ENCODE peak calls at places on chromosome 1, in ten cellular contexts. One of them, this sample, is unnamed.

GRCh38 chr1:235342471-235342870 is 14.1 kb downstream of the GGPS1 start:
- DNase-seq in body of pancreas: no peak
- DNase-seq in Panc1: no peak
- DNase-seq in colonic mucosa: no peak
- DNase-seq in cardiac muscle cell: no peak
- DNase-seq in transverse colon: no peak
- DNase-seq in breast epithelium: no peak
- DNase-seq in fibroblast of lung: no peak
- DNase-seq in heart left ventricle: no peak
- DNase-seq in GM23248: no peak
- DNase-seq in this sample: no peak

GRCh38 chr1:157438236-157439012 is 113.9 kb downstream of the FCRL5 start:
- DNase-seq in transverse colon: no peak
- DNase-seq in heart left ventricle: no peak
- DNase-seq in fibroblast of lung: no peak
- DNase-seq in colonic mucosa: no peak
- DNase-seq in Panc1: no peak
- DNase-seq in cardiac muscle cell: no peak
- DNase-seq in GM23248: peak
- DNase-seq in body of pancreas: no peak
- DNase-seq in breast epithelium: no peak
- DNase-seq in this sample: no peak

GRCh38 chr1:234579967-234580366 is 30.0 kb downstream of the IRF2BP2 start:
- DNase-seq in body of pancreas: no peak
- DNase-seq in fibroblast of lung: no peak
- DNase-seq in GM23248: peak
- DNase-seq in colonic mucosa: no peak
- DNase-seq in Panc1: no peak
- DNase-seq in heart left ventricle: no peak
- DNase-seq in breast epithelium: no peak
- DNase-seq in transverse colon: no peak
- DNase-seq in cardiac muscle cell: no peak
- DNase-seq in this sample: no peak

GRCh38 chr1:109438798-109439297 is 12.6 kb upstream of the PSMA5 start:
- DNase-seq in transverse colon: no peak
- DNase-seq in body of pancreas: peak
- DNase-seq in breast epithelium: no peak
- DNase-seq in cardiac muscle cell: peak
- DNase-seq in heart left ventricle: no peak
- DNase-seq in fibroblast of lung: peak
- DNase-seq in GM23248: peak
- DNase-seq in colonic mucosa: no peak
- DNase-seq in Panc1: peak
- DNase-seq in this sample: no peak

GRCh38 chr1:17875171-17875881 is 120.2 kb downstream of the ACTL8 start:
- DNase-seq in GM23248: peak
- DNase-seq in cardiac muscle cell: no peak
- DNase-seq in transverse colon: no peak
- DNase-seq in fibroblast of lung: peak
- DNase-seq in breast epithelium: no peak
- DNase-seq in body of pancreas: no peak
- DNase-seq in heart left ventricle: no peak
- DNase-seq in colonic mucosa: no peak
- DNase-seq in Panc1: no peak
- DNase-seq in this sample: no peak

GRCh38 chr1:15188678-15189077 is 35.1 kb downstream of the TMEM51 start:
- DNase-seq in colonic mucosa: no peak
- DNase-seq in GM23248: peak
- DNase-seq in fibroblast of lung: no peak
- DNase-seq in breast epithelium: no peak
- DNase-seq in cardiac muscle cell: no peak
- DNase-seq in transverse colon: no peak
- DNase-seq in body of pancreas: no peak
- DNase-seq in heart left ventricle: no peak
- DNase-seq in Panc1: no peak
- DNase-seq in this sample: no peak

GRCh38 chr1:108881369-108881768 is 4.6 kb downstream of the GPSM2 start:
- DNase-seq in breast epithelium: no peak
- DNase-seq in Panc1: no peak
- DNase-seq in fibroblast of lung: peak
- DNase-seq in transverse colon: no peak
- DNase-seq in colonic mucosa: no peak
- DNase-seq in GM23248: peak
- DNase-seq in heart left ventricle: no peak
- DNase-seq in body of pancreas: no peak
- DNase-seq in cardiac muscle cell: no peak
- DNase-seq in this sample: peak

GRCh38 chr1:155320661-155321576 is at the start of gene RUSC1:
- DNase-seq in heart left ventricle: peak
- DNase-seq in fibroblast of lung: peak
- DNase-seq in cardiac muscle cell: peak
- DNase-seq in breast epithelium: peak
- DNase-seq in Panc1: no peak
- DNase-seq in transverse colon: peak
- DNase-seq in colonic mucosa: peak
- DNase-seq in GM23248: peak
- DNase-seq in body of pancreas: peak
- DNase-seq in this sample: no peak

GRCh38 chr1:229167356-229167755 is 103.6 kb upstream of the RAB4A start:
- DNase-seq in transverse colon: no peak
- DNase-seq in GM23248: no peak
- DNase-seq in breast epithelium: no peak
- DNase-seq in body of pancreas: no peak
- DNase-seq in colonic mucosa: no peak
- DNase-seq in Panc1: no peak
- DNase-seq in fibroblast of lung: no peak
- DNase-seq in heart left ventricle: no peak
- DNase-seq in cardiac muscle cell: no peak
- DNase-seq in this sample: no peak

GRCh38 chr1:165143437-165144065 is 213.0 kb downstream of the LMX1A start:
- DNase-seq in fibroblast of lung: no peak
- DNase-seq in heart left ventricle: no peak
- DNase-seq in body of pancreas: peak
- DNase-seq in transverse colon: peak
- DNase-seq in colonic mucosa: peak
- DNase-seq in breast epithelium: no peak
- DNase-seq in cardiac muscle cell: peak
- DNase-seq in Panc1: peak
- DNase-seq in GM23248: peak
- DNase-seq in this sample: no peak

DNA sequence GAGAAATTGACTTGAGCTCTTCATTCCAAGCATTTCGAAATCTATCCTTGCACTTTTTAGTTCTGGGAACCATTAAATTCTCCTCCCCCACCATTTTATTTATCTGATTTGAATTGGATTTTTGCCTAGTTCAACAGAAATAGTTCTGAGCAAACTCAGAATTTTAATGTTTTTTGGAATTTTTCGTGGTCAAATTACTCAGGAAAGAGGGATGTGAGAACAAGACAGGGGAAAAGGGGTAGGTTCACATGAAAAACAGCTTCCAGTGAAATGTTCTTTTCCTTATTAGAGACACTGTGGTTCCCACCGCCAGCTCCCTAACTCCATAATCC is 5.7 kb upstream of the ZNF697 start:
- DNase-seq in body of pancreas: no peak
- DNase-seq in GM23248: peak
- DNase-seq in cardiac muscle cell: no peak
- DNase-seq in colonic mucosa: no peak
- DNase-seq in heart left ventricle: no peak
- DNase-seq in breast epithelium: no peak
- DNase-seq in Panc1: no peak
- DNase-seq in transverse colon: no peak
- DNase-seq in fibroblast of lung: peak
- DNase-seq in this sample: no peak
- H3K27ac ChIP-seq in body of pancreas: no peak
- H3K27ac ChIP-seq in GM23248: peak
- H3K27ac ChIP-seq in cardiac muscle cell: no peak
- H3K27ac ChIP-seq in colonic mucosa: no peak
- H3K27ac ChIP-seq in heart left ventricle: peak
- H3K27ac ChIP-seq in breast epithelium: no peak
- H3K27ac ChIP-seq in Panc1: no peak
- H3K27ac ChIP-seq in transverse colon: no peak
- H3K27ac ChIP-seq in fibroblast of lung: peak
- H3K27ac ChIP-seq in this sample: no peak

DNA sequence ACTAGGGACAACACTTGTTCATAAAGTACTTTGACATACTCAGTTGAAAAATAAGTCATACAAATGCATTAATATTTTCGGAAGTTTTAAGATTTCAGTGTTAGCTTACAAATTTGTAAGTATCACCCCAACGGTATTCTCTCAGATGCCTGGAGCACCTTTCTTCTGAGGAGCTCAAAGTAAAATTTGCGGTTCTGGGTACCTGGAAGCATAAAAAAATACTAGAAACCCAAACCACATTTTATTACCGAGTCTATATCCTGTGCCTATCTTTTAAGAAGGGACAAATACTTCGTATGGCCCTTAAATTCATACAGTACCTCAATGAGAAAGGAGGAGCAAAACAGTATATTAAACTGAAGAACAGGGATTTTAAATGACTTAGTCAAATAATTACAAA is 10.2 kb downstream of the SRSF4 start:
- DNase-seq in GM23248: no peak
- DNase-seq in cardiac muscle cell: no peak
- DNase-seq in breast epithelium: no peak
- DNase-seq in body of pancreas: no peak
- DNase-seq in fibroblast of lung: no peak
- DNase-seq in heart left ventricle: no peak
- DNase-seq in transverse colon: no peak
- DNase-seq in Panc1: no peak
- DNase-seq in colonic mucosa: no peak
- DNase-seq in this sample: no peak
- H3K27ac ChIP-seq in GM23248: peak
- H3K27ac ChIP-seq in cardiac muscle cell: peak
- H3K27ac ChIP-seq in breast epithelium: no peak
- H3K27ac ChIP-seq in body of pancreas: no peak
- H3K27ac ChIP-seq in fibroblast of lung: no peak
- H3K27ac ChIP-seq in heart left ventricle: no peak
- H3K27ac ChIP-seq in transverse colon: no peak
- H3K27ac ChIP-seq in Panc1: no peak
- H3K27ac ChIP-seq in colonic mucosa: no peak
- H3K27ac ChIP-seq in this sample: no peak

DNA sequence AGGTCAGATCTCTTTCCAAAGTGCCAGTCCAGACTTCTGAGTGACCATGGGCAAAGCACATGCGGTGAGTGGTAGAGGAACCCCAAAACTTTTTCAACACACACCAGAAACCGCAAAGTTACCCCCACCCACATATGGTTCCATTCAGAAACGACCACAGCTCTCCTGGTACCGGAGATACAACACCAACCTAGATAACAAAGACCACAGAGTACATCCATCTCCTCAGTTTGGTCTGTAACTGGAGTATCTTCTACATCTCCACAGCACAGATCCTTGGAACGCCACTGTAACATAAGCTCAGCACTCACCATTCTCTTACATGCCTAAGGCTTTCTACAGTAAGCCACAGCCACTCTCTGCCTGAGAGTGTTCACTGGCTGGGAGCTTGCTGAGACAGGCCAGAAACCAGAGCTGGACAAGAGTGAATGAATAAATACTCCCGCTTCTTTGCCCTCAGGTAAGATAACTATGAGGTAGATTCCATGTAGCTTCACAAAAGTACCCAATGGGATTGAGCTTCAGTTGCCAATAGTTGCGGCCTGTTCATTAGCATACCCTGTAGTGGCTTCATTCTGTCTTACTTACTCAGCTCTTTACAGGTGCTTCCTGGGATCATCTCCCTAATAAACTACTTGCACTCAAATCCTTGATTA is 81.8 kb downstream of the SMYD3 start:
- DNase-seq in transverse colon: no peak
- DNase-seq in colonic mucosa: no peak
- DNase-seq in heart left ventricle: no peak
- DNase-seq in fibroblast of lung: no peak
- DNase-seq in Panc1: no peak
- DNase-seq in cardiac muscle cell: peak
- DNase-seq in breast epithelium: no peak
- DNase-seq in GM23248: no peak
- DNase-seq in body of pancreas: no peak
- DNase-seq in this sample: peak
- H3K27ac ChIP-seq in transverse colon: no peak
- H3K27ac ChIP-seq in colonic mucosa: no peak
- H3K27ac ChIP-seq in heart left ventricle: no peak
- H3K27ac ChIP-seq in fibroblast of lung: no peak
- H3K27ac ChIP-seq in Panc1: no peak
- H3K27ac ChIP-seq in cardiac muscle cell: no peak
- H3K27ac ChIP-seq in breast epithelium: no peak
- H3K27ac ChIP-seq in GM23248: no peak
- H3K27ac ChIP-seq in body of pancreas: no peak
- H3K27ac ChIP-seq in this sample: peak

GRCh38 chr1:2213576-2214505 is 14.3 kb upstream of the SKI start:
- DNase-seq in heart left ventricle: peak
- DNase-seq in colonic mucosa: peak
- DNase-seq in breast epithelium: no peak
- DNase-seq in transverse colon: peak
- DNase-seq in Panc1: no peak
- DNase-seq in GM23248: peak
- DNase-seq in fibroblast of lung: peak
- DNase-seq in cardiac muscle cell: no peak
- DNase-seq in body of pancreas: peak
- DNase-seq in this sample: no peak

GRCh38 chr1:2212167-2212541 is 16.0 kb upstream of the SKI start:
- DNase-seq in Panc1: no peak
- DNase-seq in breast epithelium: no peak
- DNase-seq in fibroblast of lung: no peak
- DNase-seq in cardiac muscle cell: peak
- DNase-seq in GM23248: no peak
- DNase-seq in heart left ventricle: no peak
- DNase-seq in body of pancreas: no peak
- DNase-seq in colonic mucosa: no peak
- DNase-seq in transverse colon: peak
- DNase-seq in this sample: no peak

GRCh38 chr1:2210786-2211185 is 16.2 kb upstream of the FAAP20 start:
- DNase-seq in colonic mucosa: no peak
- DNase-seq in transverse colon: no peak
- DNase-seq in GM23248: no peak
- DNase-seq in breast epithelium: no peak
- DNase-seq in heart left ventricle: peak
- DNase-seq in cardiac muscle cell: no peak
- DNase-seq in Panc1: no peak
- DNase-seq in body of pancreas: no peak
- DNase-seq in fibroblast of lung: no peak
- DNase-seq in this sample: no peak

GRCh38 chr1:2214541-2215241 is 13.4 kb upstream of the SKI start:
- DNase-seq in breast epithelium: no peak
- DNase-seq in body of pancreas: no peak
- DNase-seq in Panc1: no peak
- DNase-seq in colonic mucosa: no peak
- DNase-seq in fibroblast of lung: peak
- DNase-seq in GM23248: no peak
- DNase-seq in transverse colon: peak
- DNase-seq in cardiac muscle cell: no peak
- DNase-seq in heart left ventricle: peak
- DNase-seq in this sample: no peak

GRCh38 chr1:2212542-2213491 is 15.3 kb upstream of the SKI start:
- DNase-seq in fibroblast of lung: peak
- DNase-seq in colonic mucosa: peak
- DNase-seq in heart left ventricle: peak
- DNase-seq in transverse colon: peak
- DNase-seq in body of pancreas: peak
- DNase-seq in Panc1: no peak
- DNase-seq in GM23248: peak
- DNase-seq in breast epithelium: peak
- DNase-seq in cardiac muscle cell: peak
- DNase-seq in this sample: no peak
- H3K27ac ChIP-seq in fibroblast of lung: peak
- H3K27ac ChIP-seq in colonic mucosa: peak
- H3K27ac ChIP-seq in heart left ventricle: peak
- H3K27ac ChIP-seq in transverse colon: peak
- H3K27ac ChIP-seq in body of pancreas: peak
- H3K27ac ChIP-seq in Panc1: peak
- H3K27ac ChIP-seq in GM23248: peak
- H3K27ac ChIP-seq in breast epithelium: peak
- H3K27ac ChIP-seq in cardiac muscle cell: peak
- H3K27ac ChIP-seq in this sample: peak

This sample was measured in epithelial cell of prostate.